ENCODE peak calls at places on chromosomes 7 and 10, in eight cellular contexts. P is CD8-positive, alpha-beta memory T cell; R is Peyer's patch; C is body of pancreas; K is vagina; O is heart left ventricle; G is right atrium auricular region; W is sigmoid colon. B is an unnamed sample. For H3K4me1 and H3K27me3, the result is how much of the 10 kb centered on the place peaks cover.

GRCh38 chr10:29950391-29950790 is 109.0 kb downstream of the JCAD start:
- DNase-seq in G (no peak), O (no peak), W (no peak), C (no peak), P (no peak), R (no peak), K (no peak), B (no peak)

GRCh38 chr7:39588401-39588800 is 22.2 kb downstream of the YAE1 start:
- DNase-seq in K (no peak), G (no peak), W (no peak), R (no peak), O (no peak), C (no peak), P (no peak), B (no peak)

GRCh38 chr10:80411267-80411668 is 2.9 kb downstream of the PRXL2A start:
- DNase-seq in K (no peak), W (no peak), C (peak), P (no peak), R (no peak), O (peak), G (no peak), B (no peak)

GRCh38 chr10:10869592-10869991 is 148.1 kb upstream of the CELF2 start:
- DNase-seq in O (no peak), W (no peak), C (no peak), P (no peak), R (no peak), K (no peak), G (no peak), B (no peak)

GRCh38 chr7:94763268-94763667 is 107.3 kb upstream of the SGCE start:
- DNase-seq in P (no peak), O (no peak), K (no peak), W (peak), C (no peak), G (no peak), R (no peak), B (no peak)

GRCh38 chr7:33186187-33186586 is 56.8 kb downstream of the BBS9 start:
- DNase-seq in C (no peak), W (no peak), K (no peak), R (no peak), O (no peak), P (no peak), G (no peak), B (no peak)

GRCh38 chr10:100895346-100895745 is 17.4 kb upstream of the SLF2 start:
- DNase-seq in P (no peak), R (no peak), O (no peak), C (no peak), K (no peak), W (no peak), G (no peak), B (no peak)

GRCh38 chr10:78348416-78349164 is 314.9 kb downstream of the RPS24 start:
- DNase-seq in K (peak), R (no peak), O (no peak), W (peak), C (no peak), G (peak), P (no peak), B (no peak)

GRCh38 chr7:127879436-127879835 is 151.8 kb downstream of the LRRC4 start:
- DNase-seq in R (no peak), K (no peak), C (no peak), W (no peak), O (no peak), P (no peak), G (no peak), B (no peak)

GRCh38 chr7:68785036-68785435 is 813.2 kb upstream of the AUTS2 start:
- DNase-seq in K (no peak), O (no peak), W (no peak), P (no peak), G (no peak), R (no peak), C (peak), B (no peak)

GRCh38 chr7:71735961-71736556 is 604.1 kb downstream of the GALNT17 start:
- DNase-seq in G (peak), R (peak), P (peak), O (peak), K (no peak), W (no peak), C (peak), B (no peak)

GRCh38 chr7:71739520-71740195 is 607.7 kb downstream of the GALNT17 start:
- DNase-seq in K (no peak), C (no peak), P (no peak), O (no peak), G (peak), W (no peak), R (no peak), B (no peak)

GRCh38 chr7:71746004-71746403 is 614.1 kb downstream of the GALNT17 start:
- DNase-seq in W (no peak), O (no peak), P (no peak), K (no peak), C (no peak), G (no peak), R (no peak), B (no peak)

GRCh38 chr7:71740196-71740560 is 608.2 kb downstream of the GALNT17 start:
- DNase-seq in C (no peak), G (no peak), P (no peak), K (no peak), W (no peak), R (no peak), O (no peak), B (no peak)
- H3K4me1 ChIP-seq in C (under half), G (under half), P (under half), K (under half), W (under half), R (under half), O (under half), B (under half)

DNA sequence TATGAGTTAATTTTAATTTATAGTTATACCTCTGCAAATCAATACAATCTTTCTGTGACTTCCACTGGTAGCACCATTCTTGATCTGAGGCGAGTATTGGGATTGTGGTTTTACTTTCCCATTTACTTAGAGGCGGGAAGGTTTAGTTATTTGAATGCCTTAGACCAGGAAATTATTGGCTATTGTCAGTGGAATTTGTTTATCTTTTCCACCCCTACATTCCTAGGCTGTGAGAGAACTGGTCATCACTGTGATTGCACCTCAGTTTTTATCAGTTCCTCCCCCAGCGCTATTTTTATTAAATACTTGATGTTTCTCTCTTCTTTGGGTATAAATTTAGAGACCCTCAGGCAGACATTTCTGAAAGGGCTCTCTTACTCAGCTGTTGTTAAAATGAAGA is 29.9 kb downstream of the CDK14 start:
- DNase-seq in K (no peak), G (no peak), C (no peak), W (no peak), O (no peak), R (no peak), P (no peak), B (no peak)
- H3K27ac ChIP-seq in K (no peak), G (no peak), C (no peak), W (peak), O (no peak), R (no peak), P (no peak), B (no peak)

GRCh38 chr7:27204851-27205322 is 5.0 kb upstream of the HOXA13 start:
- DNase-seq in W (no peak), R (no peak), O (no peak), C (no peak), P (no peak), G (peak), K (peak), B (no peak)
- H3K27me3 ChIP-seq in W (half or more), R (under half), O (half or more), C (half or more), P (half or more), G (half or more), K (under half), B (half or more)

GRCh38 chr7:5686131-5686530 is 95.3 kb downstream of the RNF216 start:
- DNase-seq in O (no peak), K (no peak), C (no peak), R (no peak), W (no peak), G (no peak), P (peak), B (no peak)
- H3K4me1 ChIP-seq in O (under half), K (half or more), C (under half), R (under half), W (half or more), G (under half), P (half or more), B (half or more)

DNA sequence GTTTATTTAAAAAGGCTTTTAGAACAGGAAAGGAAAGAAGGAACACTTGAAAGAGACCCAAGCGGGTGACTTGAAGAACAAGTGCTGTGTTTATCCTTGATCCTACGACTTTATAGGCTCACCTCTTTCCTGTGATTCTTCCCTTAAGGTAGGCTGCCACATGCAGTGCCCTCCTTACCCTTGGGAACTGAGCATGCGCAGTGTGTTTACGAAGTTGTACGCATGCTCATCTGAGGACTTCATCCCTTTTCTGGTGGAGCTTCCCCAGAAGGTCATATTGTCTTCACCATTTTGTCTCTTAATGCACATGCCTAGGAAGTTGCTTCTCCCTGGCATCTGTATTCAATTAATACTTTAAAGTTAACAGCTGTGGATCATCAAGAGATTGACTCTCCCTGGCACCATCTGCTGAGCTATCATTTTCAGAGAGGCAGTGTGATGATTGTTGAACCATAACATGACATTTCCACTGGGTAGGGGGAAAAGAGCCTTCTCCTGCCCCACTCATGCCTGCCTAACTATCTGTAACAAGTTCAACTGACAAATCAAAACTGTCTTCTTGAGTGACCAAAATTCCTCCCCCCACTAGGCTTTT is 50.0 kb upstream of the VOPP1 start:
- DNase-seq in C (no peak), O (no peak), G (no peak), K (no peak), R (no peak), P (no peak), W (no peak), B (no peak)
- H3K27ac ChIP-seq in C (no peak), O (no peak), G (no peak), K (no peak), R (no peak), P (no peak), W (no peak), B (no peak)

DNA sequence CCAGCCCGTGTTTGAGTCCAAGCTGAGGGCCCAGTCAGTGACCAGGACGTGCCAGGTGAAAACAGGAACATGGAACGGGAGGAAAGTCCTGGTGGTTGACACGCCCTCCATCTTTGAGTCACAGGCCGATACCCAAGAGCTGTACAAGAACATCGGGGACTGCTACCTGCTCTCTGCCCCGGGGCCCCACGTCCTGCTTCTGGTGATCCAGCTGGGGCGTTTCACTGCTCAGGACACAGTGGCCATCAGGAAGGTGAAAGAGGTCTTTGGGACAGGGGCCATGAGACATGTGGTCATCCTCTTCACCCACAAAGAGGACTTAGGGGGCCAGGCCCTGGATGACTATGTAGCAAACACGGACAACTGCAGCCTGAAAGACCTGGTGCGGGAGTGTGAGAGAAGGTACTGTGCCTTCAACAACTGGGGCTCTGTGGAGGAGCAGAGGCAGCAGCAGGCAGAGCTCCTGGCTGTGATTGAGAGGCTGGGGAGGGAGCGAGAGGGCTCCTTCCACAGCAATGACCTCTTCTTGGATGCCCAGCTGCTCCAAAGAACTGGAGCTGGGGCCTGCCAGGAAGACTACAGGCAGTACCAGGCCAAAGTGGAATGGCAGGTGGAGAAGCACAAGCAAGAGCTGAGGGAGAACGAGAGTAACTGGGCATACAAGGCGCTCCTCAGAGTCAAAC is 5.2 kb downstream of the GIMAP5 start:
- DNase-seq in O (no peak), C (no peak), R (no peak), P (no peak), K (no peak), W (no peak), G (no peak), B (no peak)
- H3K27me3 ChIP-seq in O (under half), C (under half), R (under half), P (under half), K (under half), W (under half), G (under half), B (under half)

DNA sequence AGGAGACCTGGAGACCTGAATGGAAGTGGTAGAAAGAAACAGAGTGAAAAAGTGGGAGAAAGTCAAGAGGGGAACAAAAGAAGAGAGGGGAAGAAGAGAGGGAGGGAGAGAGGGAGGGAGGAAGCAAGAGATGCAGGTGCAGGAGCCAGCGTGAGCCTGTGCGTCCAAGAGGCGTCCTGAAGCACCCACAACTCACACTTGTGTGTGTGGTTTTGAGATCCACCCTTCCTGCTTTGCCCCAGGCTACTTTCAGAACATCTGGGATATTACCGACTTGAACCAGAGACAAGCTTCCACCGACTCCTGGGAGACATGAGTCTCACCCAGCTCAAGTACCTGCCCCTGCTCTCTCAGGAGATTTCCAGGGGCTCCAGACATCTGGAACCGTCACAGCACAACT is 9.8 kb downstream of the AFAP1L2 start:
- DNase-seq in W (peak), C (no peak), K (no peak), O (no peak), G (no peak), R (no peak), P (no peak), B (no peak)
- H3K4me1 ChIP-seq in W (under half), C (under half), K (half or more), O (under half), G (under half), R (under half), P (under half), B (under half)